ENCODE peak calls at places on chromosomes 5 and 9, in nine cellular contexts. R is psoas muscle; U is mucosa of descending colon; V is stomach; W is endodermal cell; L is upper lobe of right lung; O is CD4-positive, CD25-positive, alpha-beta regulatory T cell; S is K562; Y is testis. J is an unnamed sample.

GRCh38 chr9:27535701-27536118 is 6.1 kb upstream of the MOB3B start:
- DNase-seq in W (peak; percentile 87), S (peak; percentile 8), U (no peak), O (no peak), Y (peak; percentile 34), L (no peak), V (no peak), R (no peak), J (no peak)

GRCh38 chr5:66945389-66946349 is 250.9 kb downstream of the CD180 start:
- DNase-seq in Y (no peak), L (no peak), U (no peak), R (no peak), V (no peak), W (peak; percentile 61), S (no peak), O (no peak), J (no peak)

GRCh38 chr5:36373527-36374086 is 71.9 kb upstream of the RANBP3L start:
- DNase-seq in L (peak; percentile 66), Y (peak; percentile 50), S (no peak), W (no peak), O (no peak), R (peak; percentile 72), U (no peak), V (peak; percentile 37), J (peak; percentile 93)

GRCh38 chr9:106623558-106623957 is 239.4 kb upstream of the ZNF462 start:
- DNase-seq in O (no peak), V (no peak), Y (no peak), S (no peak), L (no peak), W (no peak), U (no peak), R (no peak), J (no peak)

GRCh38 chr5:85049020-85049419 is 664.3 kb upstream of the EDIL3 start:
- DNase-seq in U (no peak), W (peak; percentile 65), O (no peak), V (no peak), Y (peak; percentile 16), S (no peak), R (no peak), L (no peak), J (no peak)

GRCh38 chr9:2107906-2108451 is 92.8 kb downstream of the SMARCA2 start:
- DNase-seq in L (no peak), U (no peak), R (no peak), S (no peak), V (no peak), Y (peak; percentile 88), O (no peak), W (no peak), J (no peak)

GRCh38 chr5:172623313-172623980 is 17.6 kb upstream of the NEURL1B start:
- DNase-seq in Y (no peak), O (no peak), U (no peak), S (no peak), R (no peak), L (no peak), V (no peak), W (no peak), J (no peak)

GRCh38 chr9:16928179-16928945 is 57.9 kb upstream of the BNC2 start:
- DNase-seq in U (no peak), V (no peak), Y (no peak), O (no peak), S (no peak), R (no peak), L (no peak), W (peak; percentile 49), J (no peak)

GRCh38 chr5:172454355-172455086 is at the start of gene SH3PXD2B:
- DNase-seq in U (peak; percentile 82), L (peak; percentile 85), O (no peak), W (peak; percentile 91), V (peak; percentile 63), S (peak; percentile 90), R (peak; percentile 75), Y (no peak), J (peak; percentile 83)

GRCh38 chr5:151080620-151081425 is at the start of gene TNIP1:
- DNase-seq in S (peak; percentile 99), Y (peak; percentile 93), O (peak; percentile 90), U (peak; percentile 99), W (peak; percentile 94), V (peak; percentile 96), R (peak; percentile 97), L (peak; percentile 97), J (peak; percentile 89)

GRCh38 chr9:129270903-129271431 is 92.9 kb upstream of the IER5L start:
- DNase-seq in Y (no peak), L (peak; percentile 31), V (no peak), O (no peak), R (peak; percentile 6), W (peak; percentile 34), U (no peak), S (no peak), J (no peak)

GRCh38 chr5:43066231-43066798 is 26.2 kb upstream of the ANXA2R start:
- DNase-seq in O (peak; percentile 66), W (peak; percentile 89), R (peak; percentile 88), V (peak; percentile 82), L (peak; percentile 90), U (peak; percentile 83), S (peak; percentile 65), Y (peak; percentile 82), J (peak; percentile 67)
- H3K4me1 ChIP-seq in O (peaks cover 43% of the 10 kb centered on the region), W (peaks cover 7% of the 10 kb centered on the region), R (peaks cover 19% of the 10 kb centered on the region), V (peaks cover 48% of the 10 kb centered on the region), L (peaks cover 33% of the 10 kb centered on the region), U (peaks cover 19% of the 10 kb centered on the region), S (peaks cover 14% of the 10 kb centered on the region), Y (peaks cover 18% of the 10 kb centered on the region), J (peaks cover 46% of the 10 kb centered on the region)

DNA sequence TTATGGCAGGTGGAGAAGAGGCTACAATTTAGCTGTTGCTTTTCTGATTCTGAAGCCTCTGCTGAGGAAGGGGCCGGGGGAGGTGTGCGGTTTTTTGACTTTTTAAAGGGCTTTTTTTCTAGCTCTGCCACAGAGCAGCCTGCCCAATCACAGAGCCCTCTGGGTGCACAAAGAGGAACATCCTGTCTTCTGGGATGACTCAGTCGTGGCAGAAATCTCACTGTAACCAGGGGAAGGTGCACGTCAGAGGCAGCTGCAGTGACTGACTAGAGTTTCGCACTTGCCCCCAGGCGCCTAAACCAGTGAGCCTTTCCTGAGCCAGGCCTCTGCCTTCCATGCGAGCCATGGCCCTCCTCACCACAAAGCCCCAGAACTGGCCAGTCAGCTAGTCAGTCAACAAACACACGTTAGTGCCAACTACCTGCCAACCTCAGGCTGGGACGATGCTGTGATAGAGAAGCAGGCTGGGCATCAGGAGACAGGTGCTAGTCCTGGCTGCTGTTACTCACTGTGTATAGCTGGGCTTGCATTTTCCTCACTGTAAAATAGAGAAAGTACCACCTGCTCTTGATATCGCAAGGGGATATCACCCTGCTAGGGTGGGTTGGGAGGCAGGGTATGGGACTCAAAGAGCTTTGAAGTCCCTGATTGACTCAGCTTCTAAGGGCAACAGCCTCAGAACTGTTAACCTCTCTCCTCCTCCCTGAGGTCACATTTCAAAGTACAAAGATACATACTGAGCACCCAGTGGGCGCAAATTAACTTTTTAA is 2.2 kb downstream of the AKNA start:
- DNase-seq in O (peak; percentile 85), S (no peak), L (peak; percentile 83), U (peak; percentile 73), Y (peak; percentile 73), W (no peak), V (peak; percentile 77), R (peak; percentile 83), J (peak; percentile 86)
- H3K4me1 ChIP-seq in O (peaks cover 84% of the 10 kb centered on the region), S (no peaks in the 10 kb centered on the region), L (peaks cover 81% of the 10 kb centered on the region), U (peaks cover 40% of the 10 kb centered on the region), Y (peaks cover 38% of the 10 kb centered on the region), W (peaks cover 14% of the 10 kb centered on the region), V (peaks cover 93% of the 10 kb centered on the region), R (peaks cover 18% of the 10 kb centered on the region), J (peaks cover 73% of the 10 kb centered on the region)

GRCh38 chr9:114900937-114901802 is 29.2 kb downstream of the TNFSF8 start:
- DNase-seq in V (no peak), O (no peak), L (no peak), R (no peak), U (no peak), W (no peak), Y (no peak), S (no peak), J (no peak)
- H3K4me1 ChIP-seq in V (peaks cover 33% of the 10 kb centered on the region), O (peaks cover 72% of the 10 kb centered on the region), L (peaks cover 18% of the 10 kb centered on the region), R (no peaks in the 10 kb centered on the region), U (peaks cover 2% of the 10 kb centered on the region), W (peaks cover 3% of the 10 kb centered on the region), Y (no peaks in the 10 kb centered on the region), S (no peaks in the 10 kb centered on the region), J (no peaks in the 10 kb centered on the region)

GRCh38 chr5:79971156-79971555 is 19.9 kb downstream of the MTX3 start:
- DNase-seq in V (no peak), R (no peak), O (no peak), S (no peak), Y (no peak), U (no peak), L (no peak), W (no peak), J (no peak)
- H3K4me1 ChIP-seq in V (no peaks in the 10 kb centered on the region), R (no peaks in the 10 kb centered on the region), O (no peaks in the 10 kb centered on the region), S (no peaks in the 10 kb centered on the region), Y (no peaks in the 10 kb centered on the region), U (no peaks in the 10 kb centered on the region), L (no peaks in the 10 kb centered on the region), W (no peaks in the 10 kb centered on the region), J (no peaks in the 10 kb centered on the region)

GRCh38 chr9:136359774-136360718 is 3.5 kb downstream of the DNLZ start:
- DNase-seq in Y (no peak), L (no peak), O (no peak), U (no peak), V (no peak), S (no peak), R (no peak), W (no peak), J (no peak)
- H3K4me1 ChIP-seq in Y (peaks cover 12% of the 10 kb centered on the region), L (peaks cover 12% of the 10 kb centered on the region), O (no peaks in the 10 kb centered on the region), U (peaks cover 8% of the 10 kb centered on the region), V (peaks cover 38% of the 10 kb centered on the region), S (peaks cover 11% of the 10 kb centered on the region), R (peaks cover 12% of the 10 kb centered on the region), W (no peaks in the 10 kb centered on the region), J (no peaks in the 10 kb centered on the region)

GRCh38 chr9:21549251-21549765 is 67.2 kb upstream of the IFNE start:
- DNase-seq in V (peak; percentile 47), R (no peak), U (no peak), O (no peak), Y (no peak), S (no peak), L (no peak), W (no peak), J (peak; percentile 67)

GRCh38 chr9:21551401-21551800 is 69.3 kb upstream of the IFNE start:
- DNase-seq in V (no peak), R (no peak), L (no peak), O (no peak), Y (no peak), U (no peak), W (no peak), S (no peak), J (no peak)

GRCh38 chr9:21550392-21550791 is 68.3 kb upstream of the IFNE start:
- DNase-seq in W (no peak), S (no peak), U (no peak), Y (no peak), O (no peak), R (no peak), V (no peak), L (no peak), J (no peak)

GRCh38 chr9:21552244-21552825 is 70.2 kb upstream of the IFNE start:
- DNase-seq in U (no peak), L (no peak), Y (no peak), R (no peak), W (no peak), O (no peak), V (no peak), S (no peak), J (no peak)

GRCh38 chr9:21549890-21550289 is 67.8 kb upstream of the IFNE start:
- DNase-seq in Y (no peak), L (no peak), R (no peak), W (no peak), S (no peak), O (no peak), U (no peak), V (no peak), J (no peak)
- H3K4me1 ChIP-seq in Y (no peaks in the 10 kb centered on the region), L (no peaks in the 10 kb centered on the region), R (no peaks in the 10 kb centered on the region), W (no peaks in the 10 kb centered on the region), S (no peaks in the 10 kb centered on the region), O (no peaks in the 10 kb centered on the region), U (no peaks in the 10 kb centered on the region), V (peaks cover 46% of the 10 kb centered on the region), J (peaks cover 15% of the 10 kb centered on the region)

GRCh38 chr9:36928210-36928609 is 105.9 kb downstream of the PAX5 start:
- DNase-seq in W (no peak), O (no peak), S (no peak), V (no peak), U (no peak), L (no peak), Y (no peak), R (no peak), J (no peak)
- H3K4me1 ChIP-seq in W (peaks cover 4% of the 10 kb centered on the region), O (no peaks in the 10 kb centered on the region), S (no peaks in the 10 kb centered on the region), V (peaks cover 10% of the 10 kb centered on the region), U (no peaks in the 10 kb centered on the region), L (no peaks in the 10 kb centered on the region), Y (no peaks in the 10 kb centered on the region), R (no peaks in the 10 kb centered on the region), J (no peaks in the 10 kb centered on the region)